ENCODE peak calls at places on chromosomes 2 and 18, in six cellular contexts. O is breast epithelium, A is K562, H is endothelial cell of umbilical vein, G is prostate gland, B is suprapubic skin. N is an unnamed sample.

GRCh38 chr2:125643585-125643984 is 1012.4 kb upstream of the GYPC start:
- DNase-seq in O (no peak), A (no peak), H (no peak), G (no peak), B (no peak), N (no peak)

GRCh38 chr2:190763901-190764514 is 115.1 kb downstream of the NAB1 start:
- DNase-seq in O (no peak), A (peak), H (no peak), G (no peak), B (no peak), N (no peak)

GRCh38 chr2:32958836-32959235 is 12.1 kb downstream of the LTBP1 start:
- DNase-seq in O (no peak), A (no peak), H (no peak), G (no peak), B (no peak), N (no peak)

GRCh38 chr2:174014699-174015070 is 49.5 kb upstream of the SP3 start:
- DNase-seq in O (no peak), A (no peak), H (no peak), G (no peak), B (no peak), N (no peak)

GRCh38 chr2:217218269-217219140 is 358.6 kb upstream of the TNP1 start:
- DNase-seq in O (no peak), A (peak), H (no peak), G (no peak), B (no peak), N (no peak)

GRCh38 chr18:76610933-76611749 is 116.1 kb upstream of the ZNF516 start:
- DNase-seq in O (no peak), A (no peak), H (no peak), G (peak), B (no peak), N (no peak)

GRCh38 chr2:232432598-232433184 is 23.3 kb upstream of the ALPI start:
- DNase-seq in O (no peak), A (no peak), H (no peak), G (no peak), B (no peak), N (no peak)

GRCh38 chr2:143205106-143205764 is 76.0 kb downstream of the ARHGAP15 start:
- DNase-seq in O (no peak), A (no peak), H (peak), G (no peak), B (no peak), N (no peak)

GRCh38 chr2:207423886-207424285 is 105.9 kb upstream of the CREB1 start:
- DNase-seq in O (no peak), A (peak), H (no peak), G (no peak), B (no peak), N (no peak)

GRCh38 chr18:75393721-75394120 is 33.8 kb downstream of the SMIM21 start:
- DNase-seq in O (no peak), A (no peak), H (no peak), G (no peak), B (no peak), N (no peak)

GRCh38 chr2:128374001-128374710 is 55.5 kb upstream of the HS6ST1 start:
- DNase-seq in O (peak), A (no peak), H (no peak), G (peak), B (peak), N (no peak)

GRCh38 chr2:133733856-133734255 is 165.6 kb upstream of the NCKAP5 start:
- DNase-seq in O (no peak), A (no peak), H (no peak), G (no peak), B (no peak), N (no peak)

GRCh38 chr18:58391113-58391892 is 237.6 kb downstream of the ALPK2 start:
- DNase-seq in O (no peak), A (no peak), H (no peak), G (no peak), B (no peak), N (no peak)

GRCh38 chr18:24380163-24380747 is 17.4 kb downstream of the OSBPL1A start:
- DNase-seq in O (no peak), A (no peak), H (no peak), G (no peak), B (no peak), N (no peak)

GRCh38 chr2:53058526-53058925 is 709.1 kb upstream of the CHAC2 start:
- DNase-seq in O (no peak), A (no peak), H (no peak), G (no peak), B (no peak), N (no peak)

GRCh38 chr2:74708296-74708695 is 54.2 kb downstream of the SEMA4F start:
- DNase-seq in O (no peak), A (no peak), H (no peak), G (no peak), B (no peak), N (no peak)

GRCh38 chr2:241999184-241999583 is 129.7 kb downstream of the RTP5 start:
- DNase-seq in O (no peak), A (no peak), H (no peak), G (no peak), B (no peak), N (no peak)

GRCh38 chr2:241636983-241637232 is at the start of gene THAP4:
- DNase-seq in O (no peak), A (peak), H (no peak), G (peak), B (no peak), N (no peak)

GRCh38 chr18:9575558-9575957 is 38.8 kb downstream of the PPP4R1 start:
- DNase-seq in O (peak), A (peak), H (peak), G (peak), B (peak), N (no peak)

GRCh38 chr2:159497857-159498256 is 118.5 kb downstream of the BAZ2B start:
- DNase-seq in O (no peak), A (no peak), H (peak), G (no peak), B (no peak), N (no peak)

GRCh38 chr2:62427146-62427545 is 78.8 kb downstream of the TMEM17 start:
- DNase-seq in O (no peak), A (no peak), H (no peak), G (no peak), B (no peak), N (peak)

GRCh38 chr2:62426005-62426912 is 79.7 kb downstream of the TMEM17 start:
- DNase-seq in O (no peak), A (no peak), H (no peak), G (no peak), B (no peak), N (peak)

GRCh38 chr2:62423235-62423634 is 82.8 kb downstream of the TMEM17 start:
- DNase-seq in O (no peak), A (no peak), H (no peak), G (no peak), B (no peak), N (peak)

GRCh38 chr2:62423883-62424458 is 82.0 kb downstream of the TMEM17 start:
- DNase-seq in O (no peak), A (no peak), H (peak), G (no peak), B (no peak), N (no peak)

DNA sequence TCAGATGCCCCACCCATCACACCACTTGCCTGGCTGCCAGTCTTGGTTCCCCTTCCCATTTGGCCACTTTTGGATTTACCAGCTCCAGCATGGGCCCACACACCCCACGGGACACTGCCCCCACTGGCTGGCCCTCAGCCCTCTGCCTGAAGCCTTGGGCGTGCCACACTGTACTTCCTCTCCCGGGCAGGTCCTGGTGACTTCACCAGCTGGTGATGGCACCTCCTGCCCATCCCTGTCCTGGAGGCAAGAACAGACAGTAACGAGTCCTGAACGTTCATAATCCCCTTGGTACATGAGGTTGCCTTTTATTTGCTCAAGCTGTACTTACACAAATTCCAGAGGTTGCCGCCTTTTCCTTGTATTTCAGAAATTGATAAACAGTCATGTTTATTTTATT is 81.1 kb downstream of the TMEM17 start:
- DNase-seq in O (no peak), A (no peak), H (no peak), G (no peak), B (peak), N (no peak)
- TF ChIP-seq CTCF in O (no peak), A (no peak), H (no peak), G (no peak), B (no peak), N (no peak)

DNA sequence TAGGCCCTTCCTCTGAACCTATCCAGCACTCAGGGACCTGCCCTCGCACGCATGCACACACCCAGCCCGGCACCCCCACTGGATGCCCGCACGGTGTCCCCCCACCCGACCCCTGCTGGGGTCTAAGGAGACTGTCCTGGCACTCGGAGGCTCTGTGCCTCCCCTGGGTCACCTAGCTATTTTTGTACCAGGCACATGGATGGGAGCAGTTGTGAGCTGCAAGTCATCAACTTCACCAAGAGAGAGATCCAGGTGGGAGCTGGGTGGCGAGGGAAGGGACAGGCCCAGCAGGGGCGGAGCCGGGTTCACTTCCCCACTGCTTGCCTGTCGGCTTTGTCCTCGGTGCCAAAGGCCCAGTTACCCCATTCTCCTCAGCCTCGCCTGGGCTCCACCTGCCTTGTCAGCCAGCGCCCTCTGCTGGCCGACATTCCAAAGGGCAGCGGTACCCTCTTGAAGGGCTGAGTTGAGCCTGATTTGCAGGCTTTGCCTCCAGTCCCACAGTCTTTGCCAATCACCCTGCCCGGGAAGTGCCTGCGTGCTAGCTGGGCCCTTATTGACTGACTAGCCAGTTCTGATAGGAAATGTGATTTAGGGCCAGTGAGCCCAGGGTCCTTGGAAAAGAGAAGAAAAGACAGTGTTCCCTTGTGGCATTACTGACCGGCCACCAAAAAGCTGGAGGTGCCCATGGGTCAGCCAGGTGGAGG is 5.8 kb downstream of the NT5DC4 start:
- DNase-seq in O (peak), A (peak), H (peak), G (peak), B (peak), N (no peak)
- TF ChIP-seq POLR2A in O (no peak), A (no peak), H (no peak), G (no peak), B (no peak), N (no peak)

GRCh38 chr2:38145226-38145625 is 69.3 kb upstream of the CYP1B1 start:
- DNase-seq in O (no peak), A (no peak), H (no peak), G (no peak), B (no peak), N (no peak)

GRCh38 chr2:38148501-38148900 is 72.5 kb upstream of the CYP1B1 start:
- DNase-seq in O (no peak), A (no peak), H (no peak), G (peak), B (no peak), N (no peak)

GRCh38 chr2:38146302-38146916 is 70.5 kb upstream of the CYP1B1 start:
- DNase-seq in O (no peak), A (peak), H (peak), G (no peak), B (no peak), N (no peak)

GRCh38 chr2:38147333-38148121 is 71.6 kb upstream of the CYP1B1 start:
- DNase-seq in O (no peak), A (no peak), H (no peak), G (no peak), B (no peak), N (no peak)

GRCh38 chr2:38146917-38147307 is 71.0 kb upstream of the CYP1B1 start:
- DNase-seq in O (no peak), A (peak), H (peak), G (no peak), B (no peak), N (no peak)
- TF ChIP-seq POLR2AphosphoS5 in O (no peak), A (no peak), H (no peak), G (peak), B (no peak), N (peak)

DNA sequence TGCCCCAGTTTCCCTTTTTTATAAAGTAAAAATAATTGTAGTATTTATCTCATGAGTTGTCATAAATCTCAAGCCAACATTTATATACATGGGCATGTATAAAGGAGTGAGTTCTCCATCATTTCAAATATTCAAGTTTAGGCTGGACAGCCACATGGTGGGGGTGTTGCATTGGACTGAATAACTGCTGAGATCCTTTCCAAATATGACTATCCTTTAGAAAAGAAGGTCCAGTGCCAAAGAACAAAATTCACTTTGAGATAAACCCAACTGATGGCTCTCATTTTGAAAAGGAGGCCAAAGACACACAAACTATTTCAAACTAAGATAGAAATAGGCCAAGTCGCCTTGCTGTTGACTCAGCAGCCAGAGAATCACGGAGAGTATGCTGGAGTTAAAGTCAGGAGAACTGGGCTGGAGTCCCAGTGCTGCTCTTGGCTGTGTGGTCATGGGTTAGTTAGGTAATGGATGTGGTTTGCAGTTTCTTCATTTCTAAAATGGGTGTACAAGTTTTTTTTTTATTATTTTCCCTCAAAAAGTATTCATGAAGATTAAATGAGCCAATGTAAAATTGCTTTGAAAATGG is 204.4 kb upstream of the LRATD1 start:
- DNase-seq in O (no peak), A (no peak), H (no peak), G (peak), B (no peak), N (no peak)
- TF ChIP-seq CTCF in O (no peak), A (no peak), H (no peak), G (peak), B (no peak), N (no peak)

DNA sequence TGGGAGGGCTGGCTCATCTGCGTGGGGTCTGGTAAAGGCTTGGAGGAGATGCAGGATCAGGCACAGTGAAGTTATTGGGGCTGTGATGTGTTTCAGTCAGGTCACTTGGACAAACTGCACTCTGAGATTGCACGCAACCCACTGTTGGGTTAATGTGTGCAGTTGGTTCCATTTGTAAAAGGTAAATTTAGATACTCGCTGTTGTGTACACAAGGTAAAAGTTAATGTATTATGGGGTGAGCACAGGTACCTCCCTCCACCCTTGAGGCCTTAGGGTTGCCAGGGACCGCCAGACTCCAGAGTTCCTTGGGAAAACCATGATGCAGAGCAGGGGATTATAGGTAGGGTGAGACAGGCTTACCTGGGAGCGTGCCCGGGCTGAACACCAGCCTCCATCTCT is 20.1 kb downstream of the IMPA2 start:
- DNase-seq in O (no peak), A (no peak), H (no peak), G (no peak), B (peak), N (no peak)
- TF ChIP-seq POLR2A in O (no peak), A (no peak), H (no peak), G (no peak), B (no peak), N (no peak)

DNA sequence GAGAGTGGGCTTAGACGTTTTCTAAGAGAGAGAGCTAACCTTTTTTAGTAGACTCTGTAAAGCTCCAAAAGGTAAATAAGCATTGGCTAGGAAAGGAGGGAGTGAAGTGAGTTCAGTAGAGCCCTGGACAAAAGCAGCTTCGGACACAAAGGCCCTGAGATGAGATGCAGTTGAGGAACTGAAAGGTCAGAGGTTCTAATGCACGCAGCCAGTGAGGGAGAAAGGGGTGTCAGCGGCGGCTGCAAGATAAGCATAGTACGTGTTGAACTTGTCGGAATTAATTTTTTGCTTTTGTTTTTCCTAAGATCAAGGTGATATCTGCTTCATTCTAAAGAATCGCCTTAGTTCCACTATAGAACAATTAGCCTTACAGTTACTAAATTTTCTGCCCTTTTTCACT is 11.2 kb upstream of the SLC8A1 start:
- DNase-seq in O (no peak), A (no peak), H (peak), G (no peak), B (no peak), N (no peak)
- TF ChIP-seq POLR2AphosphoS5 in O (no peak), A (no peak), H (no peak), G (no peak), B (no peak), N (no peak)

N was measured in vagina.